ENCODE peak calls at places on chromosomes 4 and X, in five cellular contexts. Z is brain microvascular endothelial cell, M is heart left ventricle, D is tibial artery, G is transverse colon. P is an unnamed sample.

GRCh38 chr4:112517067-112517588 is 1.1 kb upstream of the NEUROG2 start:
- DNase-seq in G (no peak), Z (no peak), D (no peak), M (no peak), P (no peak)

GRCh38 chr4:157204634-157205244 is 15.8 kb upstream of the GRIA2 start:
- DNase-seq in M (no peak), Z (no peak), D (no peak), G (peak), P (no peak)

GRCh38 chrX:132956421-132957210 is 1.8 kb downstream of the HS6ST2 start:
- DNase-seq in M (no peak), G (no peak), D (no peak), Z (no peak), P (no peak)

GRCh38 chrX:63855896-63856295 is 70.9 kb upstream of the ARHGEF9 start:
- DNase-seq in M (no peak), D (no peak), Z (peak), G (no peak), P (no peak)

GRCh38 chr4:43471950-43472349 is 579.4 kb downstream of the GRXCR1 start:
- DNase-seq in D (no peak), G (no peak), Z (no peak), M (no peak), P (no peak)

GRCh38 chrX:13007519-13008188 is 32.7 kb downstream of the TMSB4X start:
- DNase-seq in G (no peak), Z (no peak), D (no peak), M (no peak), P (no peak)

GRCh38 chrX:1400731-1401471 is 9.0 kb upstream of the SLC25A6 start:
- DNase-seq in M (peak), Z (no peak), G (no peak), D (peak), P (no peak)

GRCh38 chr4:82213485-82214162 is 160.2 kb downstream of the HNRNPD start:
- DNase-seq in Z (no peak), D (no peak), M (no peak), G (no peak), P (no peak)

GRCh38 chr4:33104190-33104773 is 2384.1 kb downstream of the PCDH7 start:
- DNase-seq in Z (no peak), M (no peak), D (no peak), G (no peak), P (no peak)

GRCh38 chr4:150224896-150225591 is 146.8 kb downstream of the DCLK2 start:
- DNase-seq in D (no peak), Z (peak), M (no peak), G (no peak), P (no peak)

GRCh38 chr4:184668096-184668495 is 18.6 kb downstream of the PRIMPOL start:
- DNase-seq in D (no peak), G (no peak), M (no peak), Z (no peak), P (no peak)

GRCh38 chr4:85953651-85954018 is 406.2 kb downstream of the MAPK10 start:
- DNase-seq in Z (peak), G (no peak), D (no peak), M (no peak), P (peak)

GRCh38 chrX:136625246-136625645 is 22.7 kb upstream of the CD40LG start:
- DNase-seq in M (no peak), Z (no peak), G (no peak), D (no peak), P (no peak)

GRCh38 chr4:126710935-126711334 is 921.8 kb upstream of the INTU start:
- DNase-seq in D (no peak), Z (no peak), M (no peak), G (no peak), P (peak)

GRCh38 chrX:7925867-7926472 is 1.2 kb downstream of the PNPLA4 start:
- DNase-seq in Z (peak), G (peak), M (no peak), D (no peak), P (no peak)

GRCh38 chrX:34404386-34405070 is 252.6 kb downstream of the TMEM47 start:
- DNase-seq in Z (peak), D (no peak), G (no peak), M (no peak), P (no peak)

GRCh38 chr4:156377036-156377700 is 423.5 kb upstream of the CTSO start:
- DNase-seq in D (no peak), M (no peak), Z (peak), G (no peak), P (no peak)

GRCh38 chr4:58603951-58604350 is 1493.8 kb upstream of the IGFBP7 start:
- DNase-seq in Z (no peak), D (no peak), M (no peak), G (no peak), P (no peak)

GRCh38 chr4:80365928-80366327 is 30.4 kb downstream of the CFAP299 start:
- DNase-seq in G (peak), M (no peak), D (no peak), Z (peak), P (peak)

GRCh38 chr4:107349266-107349665 is 313.2 kb upstream of the DKK2 start:
- DNase-seq in Z (peak), G (no peak), M (no peak), D (no peak), P (no peak)

GRCh38 chr4:10605746-10606482 is 78.7 kb downstream of the CLNK start:
- DNase-seq in Z (peak), D (no peak), G (no peak), M (no peak), P (peak)

GRCh38 chr4:90840828-90841227 is 713.6 kb downstream of the CCSER1 start:
- DNase-seq in G (no peak), M (no peak), D (no peak), Z (no peak), P (peak)

GRCh38 chr4:98374643-98375042 is 113.5 kb downstream of the RAP1GDS1 start:
- DNase-seq in D (no peak), G (no peak), Z (no peak), M (no peak), P (no peak)

GRCh38 chr4:155952546-155952945 is 1.1 kb downstream of the CTSO start:
- DNase-seq in Z (no peak), M (no peak), D (no peak), G (no peak), P (no peak)

GRCh38 chr4:53656421-53656981 is 65.2 kb upstream of the LNX1 start:
- DNase-seq in M (no peak), G (no peak), Z (no peak), D (no peak), P (no peak)

GRCh38 chr4:40842318-40842717 is 92.6 kb downstream of the NSUN7 start:
- DNase-seq in M (no peak), G (no peak), Z (no peak), D (no peak), P (no peak)

GRCh38 chr4:168411318-168412150 is 68.8 kb downstream of the DDX60L start:
- DNase-seq in M (no peak), G (no peak), Z (no peak), D (no peak), P (no peak)

GRCh38 chr4:36414248-36414647 is 132.8 kb downstream of the DTHD1 start:
- DNase-seq in D (no peak), Z (no peak), G (no peak), M (no peak), P (no peak)

GRCh38 chr4:4855293-4856070 is 4.0 kb upstream of the MSX1 start:
- DNase-seq in M (peak), D (no peak), G (no peak), Z (no peak), P (no peak)

DNA sequence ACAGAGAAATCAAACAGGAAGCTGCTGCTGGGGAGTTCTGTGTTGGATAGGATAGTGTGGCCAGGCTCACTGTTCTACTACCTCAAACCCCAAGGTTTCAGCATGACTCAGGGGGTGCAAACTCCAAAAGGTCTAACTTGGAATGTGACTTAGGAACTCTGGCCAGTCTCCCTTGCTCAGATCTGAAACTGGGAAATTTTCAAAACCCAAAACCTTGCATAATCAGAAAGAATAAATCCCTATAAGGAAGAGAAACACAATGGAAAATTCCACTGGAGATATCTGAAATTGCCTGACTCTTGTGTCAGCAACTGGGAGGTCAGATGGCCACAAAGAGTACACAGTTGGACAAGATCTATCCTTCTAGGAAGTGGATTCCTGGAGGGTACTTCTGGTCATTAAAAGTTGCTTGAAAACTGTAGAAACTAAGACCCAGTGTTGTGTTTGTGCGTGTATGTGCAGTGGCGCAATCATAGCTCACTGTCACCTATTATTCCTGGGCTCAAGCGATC is 58.0 kb downstream of the PPEF2 start:
- DNase-seq in Z (peak), D (no peak), G (no peak), M (no peak), P (no peak)
- H3K27ac ChIP-seq in Z (peak), D (no peak), G (no peak), M (peak), P (no peak)

GRCh38 chr4:187251896-187252295 is 528.2 kb upstream of the FAT1 start:
- DNase-seq in D (no peak), Z (peak), G (no peak), M (no peak), P (no peak)

GRCh38 chr4:187258651-187259401 is 535.2 kb upstream of the FAT1 start:
- DNase-seq in Z (no peak), M (no peak), G (no peak), D (no peak), P (no peak)

DNA sequence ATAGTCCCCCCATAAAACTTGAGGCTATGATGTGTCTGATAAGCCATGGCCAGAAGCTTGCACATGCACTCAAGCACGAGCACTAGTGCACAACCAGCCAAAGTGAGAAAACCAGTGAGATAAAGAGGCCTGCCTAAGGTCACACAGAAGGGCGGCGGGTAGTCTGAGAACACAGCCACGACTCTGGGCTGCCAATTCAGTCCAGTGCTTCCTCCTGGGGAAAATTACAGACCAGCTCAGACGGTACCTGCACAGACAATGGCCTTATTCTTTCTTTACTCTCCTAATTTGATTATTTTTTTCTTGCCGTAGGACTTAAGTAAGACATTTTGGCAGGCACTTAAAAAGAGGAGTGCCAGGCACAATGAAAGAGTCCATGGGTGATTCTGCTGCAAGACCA is 533.2 kb upstream of the FAT1 start:
- DNase-seq in Z (no peak), M (no peak), G (no peak), D (no peak), P (no peak)
- H3K27ac ChIP-seq in Z (no peak), M (no peak), G (no peak), D (no peak), P (no peak)

DNA sequence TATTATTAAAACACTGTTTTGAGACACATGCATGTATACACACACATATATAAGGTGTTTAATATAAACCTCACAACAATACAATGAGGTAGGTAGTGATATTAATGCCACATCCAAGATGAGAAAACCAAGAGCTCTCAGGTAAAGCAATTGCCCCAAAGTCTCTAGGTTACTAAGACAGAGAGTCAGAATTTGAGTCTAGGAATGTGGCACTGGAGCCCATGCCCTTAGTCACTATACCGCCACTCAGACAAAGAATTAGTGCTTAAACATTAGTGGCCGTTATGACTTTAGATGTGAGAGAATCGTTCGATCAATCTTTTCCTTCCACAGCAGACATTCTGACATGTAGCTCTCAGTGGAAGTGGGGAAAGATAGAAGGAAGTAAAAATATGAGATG is 108.2 kb upstream of the ACSL4 start:
- DNase-seq in M (no peak), Z (no peak), G (no peak), D (no peak), P (no peak)
- H3K27ac ChIP-seq in M (peak), Z (no peak), G (no peak), D (no peak), P (peak)

DNA sequence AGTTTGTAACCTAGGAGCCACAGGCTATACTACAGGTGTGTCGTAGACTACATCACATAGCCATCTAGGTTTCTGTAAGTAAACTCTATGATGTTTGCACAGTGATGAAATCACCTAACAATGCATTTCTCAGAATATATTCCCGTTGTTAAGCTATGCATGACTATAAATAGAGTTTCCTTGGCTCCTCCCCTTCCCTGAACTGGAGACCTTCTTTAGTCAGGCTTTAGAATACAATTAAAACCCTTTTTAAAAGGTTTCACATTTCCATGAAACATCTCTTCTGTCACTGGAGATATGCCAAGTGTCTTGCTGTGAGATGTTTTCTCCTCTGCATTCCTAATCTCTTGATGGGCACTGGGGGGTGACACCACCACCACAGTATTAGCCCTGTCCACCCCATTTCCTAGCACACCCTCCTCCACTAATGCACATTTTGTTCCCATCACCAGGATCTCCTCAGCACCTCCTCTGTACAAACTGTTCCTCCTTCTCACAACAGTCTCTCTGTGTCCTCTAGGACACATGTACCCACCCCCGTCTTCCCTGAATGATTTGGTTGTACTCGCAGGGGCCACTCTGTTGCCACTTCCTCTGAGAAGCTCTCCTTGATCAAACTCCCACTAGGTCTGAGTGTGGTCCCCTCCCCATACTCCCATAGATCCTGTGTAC is 334.5 kb upstream of the CPEB2 start:
- DNase-seq in D (no peak), Z (peak), M (no peak), G (no peak), P (peak)
- H3K27ac ChIP-seq in D (no peak), Z (no peak), M (no peak), G (no peak), P (peak)

GRCh38 chrX:18856645-18856997 is 127.3 kb downstream of the PHKA2 start:
- DNase-seq in G (no peak), D (no peak), Z (no peak), M (no peak), P (no peak)
- H3K27ac ChIP-seq in G (no peak), D (no peak), Z (peak), M (no peak), P (no peak)

P was measured in epithelial cell of prostate.